ENCODE peak calls at places on chromosome 14, in seven cellular contexts. One of them, this sample, is unnamed.

GRCh38 chr14:20274062-20274461 is 31.7 kb downstream of the TTC5 start:
- DNase-seq in K562: no peak
- DNase-seq in right atrium auricular region: no peak
- DNase-seq in AG09309: no peak
- DNase-seq in BJ: no peak
- DNase-seq in GM20000: no peak
- DNase-seq in epithelial cell of esophagus: no peak
- DNase-seq in this sample: no peak

GRCh38 chr14:49849213-49849847 is 3.3 kb downstream of the NEMF start:
- DNase-seq in epithelial cell of esophagus: no peak
- DNase-seq in BJ: no peak
- DNase-seq in GM20000: no peak
- DNase-seq in right atrium auricular region: no peak
- DNase-seq in K562: no peak
- DNase-seq in AG09309: no peak
- DNase-seq in this sample: no peak

GRCh38 chr14:30214456-30215090 is 286.9 kb upstream of the PRKD1 start:
- DNase-seq in epithelial cell of esophagus: peak; percentile 76
- DNase-seq in GM20000: peak; percentile 16
- DNase-seq in K562: peak; percentile 22
- DNase-seq in AG09309: no peak
- DNase-seq in BJ: no peak
- DNase-seq in right atrium auricular region: no peak
- DNase-seq in this sample: peak; percentile 88

GRCh38 chr14:50820786-50821185 is 10.2 kb downstream of the NIN start:
- DNase-seq in right atrium auricular region: no peak
- DNase-seq in BJ: no peak
- DNase-seq in GM20000: no peak
- DNase-seq in epithelial cell of esophagus: no peak
- DNase-seq in K562: no peak
- DNase-seq in AG09309: no peak
- DNase-seq in this sample: no peak

GRCh38 chr14:102930753-102931579 is 8.5 kb downstream of the AMN start:
- DNase-seq in epithelial cell of esophagus: peak; percentile 44
- DNase-seq in K562: no peak
- DNase-seq in right atrium auricular region: no peak
- DNase-seq in BJ: no peak
- DNase-seq in AG09309: no peak
- DNase-seq in GM20000: no peak
- DNase-seq in this sample: peak; percentile 10

GRCh38 chr14:24734917-24735500 is 101.0 kb upstream of the GZMB start:
- DNase-seq in epithelial cell of esophagus: peak; percentile 81
- DNase-seq in K562: peak; percentile 28
- DNase-seq in AG09309: peak; percentile 43
- DNase-seq in right atrium auricular region: no peak
- DNase-seq in BJ: peak; percentile 6
- DNase-seq in GM20000: peak; percentile 32
- DNase-seq in this sample: peak; percentile 82

GRCh38 chr14:68631058-68631690 is 161.7 kb downstream of the ZFP36L1 start:
- DNase-seq in GM20000: no peak
- DNase-seq in K562: no peak
- DNase-seq in BJ: no peak
- DNase-seq in AG09309: no peak
- DNase-seq in epithelial cell of esophagus: no peak
- DNase-seq in right atrium auricular region: no peak
- DNase-seq in this sample: no peak

GRCh38 chr14:30906752-30907658 is 32.6 kb downstream of the COCH start:
- DNase-seq in right atrium auricular region: no peak
- DNase-seq in BJ: no peak
- DNase-seq in epithelial cell of esophagus: peak; percentile 47
- DNase-seq in AG09309: no peak
- DNase-seq in K562: no peak
- DNase-seq in GM20000: no peak
- DNase-seq in this sample: peak; percentile 57

GRCh38 chr14:100783630-100784321 is 42.1 kb upstream of the MEG3 start:
- DNase-seq in epithelial cell of esophagus: peak; percentile 68
- DNase-seq in right atrium auricular region: no peak
- DNase-seq in K562: no peak
- DNase-seq in BJ: no peak
- DNase-seq in GM20000: no peak
- DNase-seq in AG09309: no peak
- DNase-seq in this sample: no peak

GRCh38 chr14:104465482-104466390 is 113.8 kb upstream of the C14orf180 start:
- DNase-seq in GM20000: no peak
- DNase-seq in AG09309: no peak
- DNase-seq in epithelial cell of esophagus: no peak
- DNase-seq in right atrium auricular region: no peak
- DNase-seq in BJ: no peak
- DNase-seq in K562: no peak
- DNase-seq in this sample: no peak

GRCh38 chr14:60195179-60195810 is 30.1 kb upstream of the DHRS7 start:
- DNase-seq in AG09309: no peak
- DNase-seq in right atrium auricular region: no peak
- DNase-seq in K562: no peak
- DNase-seq in epithelial cell of esophagus: no peak
- DNase-seq in BJ: no peak
- DNase-seq in GM20000: no peak
- DNase-seq in this sample: peak; percentile 3
- TF ChIP-seq CTCF in AG09309: no peak
- TF ChIP-seq CTCF in right atrium auricular region: no peak
- TF ChIP-seq CTCF in K562: peak; percentile 38
- TF ChIP-seq CTCF in epithelial cell of esophagus: no peak
- TF ChIP-seq CTCF in BJ: no peak
- TF ChIP-seq CTCF in GM20000: no peak
- TF ChIP-seq CTCF in this sample: no peak

DNA sequence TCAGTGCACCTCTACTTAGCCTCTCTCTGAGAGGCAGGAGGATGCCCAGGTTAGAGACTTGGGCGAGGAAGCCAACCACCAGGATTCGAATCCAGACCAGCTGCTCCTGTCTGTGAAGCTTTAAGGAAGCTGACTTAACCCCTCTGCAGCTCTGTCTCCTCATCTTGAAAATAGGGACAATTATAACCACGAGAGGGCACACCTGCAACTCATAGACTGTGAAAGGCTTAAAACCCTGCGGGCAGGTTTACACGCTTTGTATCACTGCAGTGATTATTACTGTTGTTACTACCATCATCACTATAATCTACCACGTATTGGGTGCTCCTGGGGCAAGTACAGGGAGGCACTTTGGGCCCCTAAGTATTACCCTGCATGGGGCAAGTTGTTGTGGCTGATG is 379.8 kb downstream of the VRK1 start:
- DNase-seq in AG09309: no peak
- DNase-seq in epithelial cell of esophagus: peak; percentile 38
- DNase-seq in right atrium auricular region: no peak
- DNase-seq in GM20000: no peak
- DNase-seq in BJ: no peak
- DNase-seq in K562: no peak
- DNase-seq in this sample: no peak
- TF ChIP-seq CTCF in AG09309: peak; percentile 14
- TF ChIP-seq CTCF in epithelial cell of esophagus: peak; percentile 37
- TF ChIP-seq CTCF in right atrium auricular region: no peak
- TF ChIP-seq CTCF in GM20000: no peak
- TF ChIP-seq CTCF in BJ: no peak
- TF ChIP-seq CTCF in K562: peak; percentile 38
- TF ChIP-seq CTCF in this sample: no peak

GRCh38 chr14:75990297-75990696 is 4.7 kb downstream of the IFT43 start:
- DNase-seq in AG09309: no peak
- DNase-seq in K562: no peak
- DNase-seq in right atrium auricular region: no peak
- DNase-seq in BJ: no peak
- DNase-seq in epithelial cell of esophagus: no peak
- DNase-seq in GM20000: no peak
- DNase-seq in this sample: no peak

GRCh38 chr14:75991753-75992152 is 6.2 kb downstream of the IFT43 start:
- DNase-seq in epithelial cell of esophagus: no peak
- DNase-seq in K562: no peak
- DNase-seq in right atrium auricular region: no peak
- DNase-seq in GM20000: no peak
- DNase-seq in BJ: peak; percentile 31
- DNase-seq in AG09309: no peak
- DNase-seq in this sample: no peak

GRCh38 chr14:75996488-75996887 is 10.9 kb downstream of the IFT43 start:
- DNase-seq in K562: no peak
- DNase-seq in epithelial cell of esophagus: no peak
- DNase-seq in right atrium auricular region: no peak
- DNase-seq in AG09309: no peak
- DNase-seq in GM20000: no peak
- DNase-seq in BJ: no peak
- DNase-seq in this sample: no peak

GRCh38 chr14:75995372-75996041 is 9.9 kb downstream of the IFT43 start:
- DNase-seq in right atrium auricular region: peak; percentile 86
- DNase-seq in GM20000: no peak
- DNase-seq in BJ: peak; percentile 44
- DNase-seq in K562: no peak
- DNase-seq in epithelial cell of esophagus: no peak
- DNase-seq in AG09309: no peak
- DNase-seq in this sample: peak; percentile 76

DNA sequence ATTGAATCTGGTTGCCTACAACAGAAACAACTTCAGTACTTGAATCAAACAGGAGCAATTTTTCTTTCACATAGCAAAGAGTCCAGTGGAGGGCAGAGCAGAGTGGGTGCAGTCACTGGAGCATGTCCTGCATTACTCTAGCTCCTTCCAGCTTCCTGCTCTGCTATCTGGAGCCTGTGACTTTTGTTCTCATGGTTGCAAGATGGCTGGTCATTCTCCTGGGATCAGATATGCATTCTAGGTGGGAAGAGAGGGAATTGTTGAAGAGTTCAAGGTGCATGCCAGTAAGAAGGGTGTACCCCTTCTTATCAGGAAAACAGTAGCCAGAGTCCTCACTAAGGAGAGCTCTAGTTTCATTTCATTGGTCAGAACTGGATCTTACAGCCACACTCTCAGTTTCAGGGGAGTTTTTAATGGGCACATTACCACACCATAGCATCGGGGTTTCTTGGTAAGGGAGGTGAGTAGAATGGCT is 8.0 kb downstream of the IFT43 start:
- DNase-seq in BJ: no peak
- DNase-seq in epithelial cell of esophagus: no peak
- DNase-seq in K562: no peak
- DNase-seq in GM20000: no peak
- DNase-seq in AG09309: no peak
- DNase-seq in right atrium auricular region: peak; percentile 56
- DNase-seq in this sample: no peak
- TF ChIP-seq CTCF in BJ: no peak
- TF ChIP-seq CTCF in epithelial cell of esophagus: no peak
- TF ChIP-seq CTCF in K562: no peak
- TF ChIP-seq CTCF in GM20000: no peak
- TF ChIP-seq CTCF in AG09309: no peak
- TF ChIP-seq CTCF in right atrium auricular region: no peak
- TF ChIP-seq CTCF in this sample: no peak

GRCh38 chr14:22847661-22848341 is 11.4 kb downstream of the MMP14 start:
- DNase-seq in BJ: no peak
- DNase-seq in epithelial cell of esophagus: peak; percentile 16
- DNase-seq in GM20000: peak; percentile 36
- DNase-seq in AG09309: no peak
- DNase-seq in right atrium auricular region: no peak
- DNase-seq in K562: no peak
- DNase-seq in this sample: peak; percentile 69
- TF ChIP-seq CTCF in BJ: peak; percentile 6
- TF ChIP-seq CTCF in epithelial cell of esophagus: no peak
- TF ChIP-seq CTCF in GM20000: no peak
- TF ChIP-seq CTCF in AG09309: peak; percentile 3
- TF ChIP-seq CTCF in right atrium auricular region: no peak
- TF ChIP-seq CTCF in K562: peak; percentile 24
- TF ChIP-seq CTCF in this sample: no peak

GRCh38 chr14:55843718-55844403 is 263.9 kb downstream of the KTN1 start:
- DNase-seq in right atrium auricular region: no peak
- DNase-seq in epithelial cell of esophagus: no peak
- DNase-seq in AG09309: no peak
- DNase-seq in BJ: no peak
- DNase-seq in GM20000: no peak
- DNase-seq in K562: no peak
- DNase-seq in this sample: peak; percentile 33
- TF ChIP-seq CTCF in right atrium auricular region: no peak
- TF ChIP-seq CTCF in epithelial cell of esophagus: no peak
- TF ChIP-seq CTCF in AG09309: peak; percentile 19
- TF ChIP-seq CTCF in BJ: peak; percentile 2
- TF ChIP-seq CTCF in GM20000: no peak
- TF ChIP-seq CTCF in K562: no peak
- TF ChIP-seq CTCF in this sample: peak; percentile 33